ENCODE peak calls at places on chromosomes 4 and X, in four cellular contexts. X, W, S and F are unnamed samples. For H3K4me1 and H3K27me3, the result is how much of the 10 kb centered on the place peaks cover.

GRCh38 chrX:9340619-9341304 is 124.1 kb upstream of the TBL1X start:
- DNase-seq in X (peak), W (peak), S (peak), F (no peak)

GRCh38 chr4:26462874-26463273 is 27.4 kb downstream of the CCKAR start:
- DNase-seq in X (no peak), W (no peak), S (no peak), F (no peak)

GRCh38 chrX:21838937-21839333 is 482 bp upstream of the MBTPS2 start:
- DNase-seq in X (no peak), W (no peak), S (no peak), F (no peak)

GRCh38 chr4:16136771-16137170 is 52.9 kb upstream of the PROM1 start:
- DNase-seq in X (no peak), W (no peak), S (no peak), F (no peak)

GRCh38 chrX:91108761-91109160 is 325.9 kb upstream of the PABPC5 start:
- DNase-seq in X (no peak), W (no peak), S (no peak), F (no peak)

GRCh38 chrX:65127804-65128203 is 151.6 kb upstream of the ZC4H2 start:
- DNase-seq in X (no peak), W (peak), S (no peak), F (no peak)

GRCh38 chrX:155997436-155997835 is at the start of gene IL9R:
- DNase-seq in X (no peak), W (no peak), S (no peak), F (no peak)

GRCh38 chr4:159075531-159075932 is 27.3 kb upstream of the RAPGEF2 start:
- DNase-seq in X (no peak), W (no peak), S (no peak), F (no peak)

GRCh38 chrX:145817666-145818521 is at the start of gene SLITRK2:
- DNase-seq in X (no peak), W (peak), S (no peak), F (peak)

GRCh38 chr4:67288964-67289363 is 256.3 kb downstream of the CENPC start:
- DNase-seq in X (peak), W (peak), S (no peak), F (no peak)

GRCh38 chrX:50430917-50431316 is 39.7 kb downstream of the DGKK start:
- DNase-seq in X (no peak), W (no peak), S (no peak), F (no peak)

GRCh38 chrX:107731831-107732502 is 43.6 kb downstream of the TSC22D3 start:
- DNase-seq in X (peak), W (peak), S (peak), F (peak)

GRCh38 chr4:83043801-83044407 is 8.9 kb downstream of the COPS4 start:
- DNase-seq in X (no peak), W (no peak), S (no peak), F (no peak)

GRCh38 chr4:185384877-185385465 is 10.8 kb downstream of the LRP2BP start:
- DNase-seq in X (no peak), W (peak), S (no peak), F (no peak)

GRCh38 chrX:3262906-3263305 is 83.5 kb downstream of the MXRA5 start:
- DNase-seq in X (no peak), W (no peak), S (no peak), F (no peak)

GRCh38 chrX:140492360-140492994 is 12.4 kb downstream of the SOX3 start:
- DNase-seq in X (no peak), W (no peak), S (no peak), F (no peak)

DNA sequence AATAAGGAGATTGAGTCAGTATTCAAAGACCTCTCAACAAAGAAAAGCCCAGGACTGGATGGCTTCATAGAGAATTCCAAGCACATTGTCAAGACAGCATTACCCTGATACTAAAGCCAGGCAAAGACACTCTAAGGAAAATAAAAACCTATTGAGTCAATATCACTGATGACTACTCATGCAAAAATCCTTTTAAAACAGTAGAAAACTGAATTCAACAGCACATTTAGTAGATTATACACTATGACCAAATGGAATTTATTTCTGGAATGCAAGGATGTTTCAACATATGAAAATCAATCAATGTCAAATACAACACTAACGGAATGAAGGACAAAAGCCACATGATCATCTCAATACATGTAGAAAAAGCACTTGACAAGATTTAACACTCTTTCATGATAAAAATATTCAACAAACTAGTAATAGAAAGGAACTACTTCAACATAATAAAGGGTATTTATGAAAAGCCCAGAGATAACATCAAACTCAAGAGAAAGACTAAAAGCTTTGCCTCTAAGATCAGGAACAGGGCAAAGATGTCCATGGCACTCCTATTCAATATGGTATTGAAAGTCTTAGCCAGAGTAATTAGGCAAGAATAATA is 633.3 kb downstream of the ANKRD50 start:
- DNase-seq in X (no peak), W (no peak), S (no peak), F (no peak)
- H3K4me1 ChIP-seq in X (under half), W (under half), S (under half), F (under half)

GRCh38 chrX:42128020-42128419 is 204.7 kb upstream of the CASK start:
- DNase-seq in X (no peak), W (no peak), S (no peak), F (no peak)

GRCh38 chrX:42127563-42127962 is 204.2 kb upstream of the CASK start:
- DNase-seq in X (no peak), W (no peak), S (no peak), F (no peak)

GRCh38 chrX:42129022-42129421 is 205.7 kb upstream of the CASK start:
- DNase-seq in X (no peak), W (no peak), S (no peak), F (no peak)

GRCh38 chrX:42128587-42128986 is 205.2 kb upstream of the CASK start:
- DNase-seq in X (no peak), W (no peak), S (no peak), F (no peak)

DNA sequence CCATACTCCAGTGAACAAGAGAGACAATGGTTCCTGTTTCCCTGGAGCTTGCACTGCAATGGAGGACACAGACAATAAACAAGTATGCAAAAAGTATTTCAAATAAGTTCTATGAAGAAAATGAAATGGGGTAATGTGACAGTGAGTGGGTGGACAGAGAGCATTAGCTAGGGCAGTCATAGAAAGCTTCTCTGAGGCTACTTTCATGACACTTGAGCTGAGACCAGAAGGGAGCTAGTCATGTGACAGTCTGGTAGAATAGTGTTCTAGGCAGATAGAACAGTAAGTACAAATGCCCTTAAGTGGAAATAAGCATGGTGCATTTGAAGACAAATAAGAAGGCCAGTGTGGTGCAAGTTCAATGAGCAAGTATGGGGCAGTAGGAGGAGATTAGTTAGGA is 206.2 kb upstream of the CASK start:
- DNase-seq in X (no peak), W (no peak), S (no peak), F (no peak)
- H3K27me3 ChIP-seq in X (under half), W (under half), S (under half), F (under half)

GRCh38 chr4:69360271-69360670 is 80.0 kb downstream of the UGT2B28 start:
- DNase-seq in X (no peak), W (no peak), S (no peak), F (no peak)

GRCh38 chr4:69362351-69362750 is 82.1 kb downstream of the UGT2B28 start:
- DNase-seq in X (no peak), W (no peak), S (no peak), F (no peak)
- H3K4me1 ChIP-seq in X (under half), W (under half), S (under half), F (under half)

GRCh38 chr4:142164767-142165500 is 528.6 kb downstream of the IL15 start:
- DNase-seq in X (no peak), W (no peak), S (no peak), F (no peak)
- H3K27me3 ChIP-seq in X (under half), W (under half), S (under half), F (under half)